ENCODE peak calls at places on chromosomes 5 and 9, in six cellular contexts. B is mesenchymal stem cell, I is IMR-90, A is H1, E is H9, H is mesendoderm. S is an unnamed sample.

GRCh38 chr9:132849168-132849831 is 28.8 kb downstream of the AK8 start:
- DNase-seq in H (no peak), I (no peak), B (no peak), E (no peak), A (no peak), S (no peak)

GRCh38 chr5:1364211-1364610 is 19.3 kb upstream of the CLPTM1L start:
- DNase-seq in H (no peak), A (no peak), I (no peak), E (no peak), B (no peak), S (no peak)

GRCh38 chr5:170534941-170535340 is 31.1 kb downstream of the KCNIP1 start:
- DNase-seq in B (no peak), I (no peak), A (no peak), E (no peak), H (no peak), S (no peak)

GRCh38 chr5:157369507-157369906 is 90.5 kb upstream of the NIPAL4 start:
- DNase-seq in B (no peak), H (no peak), E (no peak), A (no peak), I (no peak), S (no peak)

GRCh38 chr9:119184265-119184936 is 184.8 kb downstream of the BRINP1 start:
- DNase-seq in E (no peak), B (no peak), H (no peak), I (no peak), A (no peak), S (no peak)

GRCh38 chr5:109689740-109690455 is at the start of gene MAN2A1:
- DNase-seq in I (peak), E (peak), B (peak), H (peak), A (peak), S (peak)

GRCh38 chr9:8552732-8553131 is 753.2 kb upstream of the DMAC1 start:
- DNase-seq in I (no peak), H (no peak), A (no peak), B (no peak), E (no peak), S (no peak)

GRCh38 chr5:138918680-138919079 is 43.5 kb upstream of the LRRTM2 start:
- DNase-seq in A (no peak), B (no peak), I (no peak), E (no peak), H (no peak), S (no peak)

GRCh38 chr9:105223544-105224140 is 20.8 kb upstream of the SLC44A1 start:
- DNase-seq in H (no peak), I (no peak), A (no peak), B (no peak), E (no peak), S (no peak)

GRCh38 chr9:15722888-15723287 is 170.0 kb downstream of the CCDC171 start:
- DNase-seq in B (no peak), E (peak), A (no peak), I (peak), H (peak), S (peak)

GRCh38 chr5:437281-437771 is 5.7 kb upstream of the EXOC3 start:
- DNase-seq in H (no peak), B (peak), E (peak), I (no peak), A (no peak), S (no peak)

GRCh38 chr5:158727108-158727507 is 372.6 kb downstream of the EBF1 start:
- DNase-seq in H (no peak), A (no peak), E (no peak), B (peak), I (no peak), S (no peak)

GRCh38 chr5:142281966-142282365 is 42.9 kb downstream of the SPRY4 start:
- DNase-seq in A (no peak), H (no peak), I (no peak), B (no peak), E (no peak), S (no peak)

DNA sequence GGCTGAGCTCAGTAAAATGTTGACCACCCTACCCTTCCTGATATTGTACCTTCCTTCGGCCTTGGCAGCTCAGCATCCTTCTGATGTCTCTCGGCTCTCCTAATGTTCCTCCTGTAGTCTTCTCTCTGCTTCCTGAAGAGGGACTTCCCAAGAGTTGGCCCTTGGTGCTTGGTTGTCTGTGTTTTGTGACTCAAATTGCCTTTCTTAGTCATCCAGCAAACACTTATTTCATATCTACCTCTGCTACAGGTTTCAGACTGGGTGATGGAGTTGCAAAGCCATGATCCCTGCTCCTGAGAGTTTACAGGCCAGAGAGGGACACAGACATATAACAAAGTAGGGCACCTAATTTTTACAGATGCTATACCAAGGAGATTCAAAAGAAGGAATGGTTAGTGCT is 70.1 kb downstream of the SV2C start:
- DNase-seq in H (no peak), E (no peak), B (no peak), A (no peak), I (no peak), S (no peak)
- H2BK15ac ChIP-seq in H (no peak), E (no peak), B (no peak), A (no peak), I (no peak), S (no peak)

DNA sequence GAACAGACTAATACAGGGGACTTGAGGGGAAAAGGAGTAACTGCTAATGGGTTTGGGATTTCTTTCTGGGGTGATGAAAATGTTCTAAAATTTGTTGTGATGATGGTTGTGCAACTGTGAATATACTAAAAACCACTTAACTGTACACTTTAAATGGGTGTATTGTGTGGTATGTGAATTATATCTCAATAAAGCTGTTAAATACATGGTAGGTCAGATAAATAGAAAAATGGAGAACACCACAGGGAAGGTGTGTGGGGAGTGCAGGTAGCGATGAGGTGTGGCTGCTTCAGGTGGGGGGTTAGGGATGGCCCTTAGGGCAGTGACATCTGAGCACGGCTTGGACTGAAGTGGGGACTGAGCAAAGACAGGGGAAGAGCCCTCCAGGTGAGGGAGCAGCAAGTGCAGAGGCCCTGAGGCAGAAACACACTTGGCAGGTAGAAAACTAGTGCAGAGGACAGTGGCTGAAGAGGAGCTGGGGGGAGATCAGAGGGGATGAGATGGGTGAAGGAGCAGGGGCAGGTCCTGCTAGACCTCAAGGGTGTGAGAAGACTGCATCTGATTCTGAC is 20.9 kb downstream of the EEIG1 start:
- DNase-seq in A (no peak), E (no peak), H (no peak), B (no peak), I (no peak), S (no peak)
- H3K4ac ChIP-seq in A (no peak), E (no peak), H (no peak), B (no peak), I (no peak), S (no peak)

GRCh38 chr9:98370976-98371315 is 115.5 kb upstream of the TBC1D2 start:
- DNase-seq in B (no peak), I (no peak), A (no peak), E (no peak), H (no peak), S (no peak)

GRCh38 chr9:98369066-98369425 is 113.6 kb upstream of the TBC1D2 start:
- DNase-seq in E (no peak), A (no peak), B (no peak), I (no peak), H (no peak), S (no peak)

GRCh38 chr9:98370300-98370975 is 115.0 kb upstream of the TBC1D2 start:
- DNase-seq in H (no peak), E (no peak), B (no peak), I (no peak), A (no peak), S (no peak)

GRCh38 chr9:98369471-98369870 is 114.0 kb upstream of the TBC1D2 start:
- DNase-seq in H (no peak), E (no peak), B (no peak), A (no peak), I (no peak), S (no peak)

GRCh38 chr9:98369896-98370295 is 114.4 kb upstream of the TBC1D2 start:
- DNase-seq in B (no peak), H (no peak), E (no peak), I (no peak), A (no peak), S (no peak)
- H3K4me2 ChIP-seq in B (no peak), H (no peak), E (no peak), I (no peak), A (no peak), S (no peak)

GRCh38 chr5:74651710-74652109 is 11.2 kb upstream of the ENC1 start:
- DNase-seq in A (no peak), I (no peak), E (no peak), H (no peak), B (no peak), S (no peak)

GRCh38 chr5:74655206-74655605 is 14.7 kb upstream of the ENC1 start:
- DNase-seq in B (no peak), E (no peak), I (no peak), A (no peak), H (no peak), S (no peak)

GRCh38 chr5:74649421-74649973 is 9.0 kb upstream of the ENC1 start:
- DNase-seq in A (no peak), B (no peak), I (no peak), E (no peak), H (no peak), S (no peak)

GRCh38 chr5:74653991-74654390 is 13.5 kb upstream of the ENC1 start:
- DNase-seq in H (no peak), A (no peak), B (no peak), I (no peak), E (no peak), S (no peak)

GRCh38 chr5:74652576-74652975 is 12.0 kb upstream of the ENC1 start:
- DNase-seq in B (no peak), I (no peak), E (no peak), H (no peak), A (no peak), S (no peak)
- H2BK15ac ChIP-seq in B (no peak), I (no peak), E (no peak), H (no peak), A (no peak), S (no peak)

GRCh38 chr5:133059621-133060020 is 7.8 kb downstream of the HSPA4 start:
- DNase-seq in A (no peak), I (no peak), E (no peak), H (no peak), B (no peak), S (no peak)
- H3K4ac ChIP-seq in A (no peak), I (no peak), E (no peak), H (no peak), B (no peak), S (no peak)

DNA sequence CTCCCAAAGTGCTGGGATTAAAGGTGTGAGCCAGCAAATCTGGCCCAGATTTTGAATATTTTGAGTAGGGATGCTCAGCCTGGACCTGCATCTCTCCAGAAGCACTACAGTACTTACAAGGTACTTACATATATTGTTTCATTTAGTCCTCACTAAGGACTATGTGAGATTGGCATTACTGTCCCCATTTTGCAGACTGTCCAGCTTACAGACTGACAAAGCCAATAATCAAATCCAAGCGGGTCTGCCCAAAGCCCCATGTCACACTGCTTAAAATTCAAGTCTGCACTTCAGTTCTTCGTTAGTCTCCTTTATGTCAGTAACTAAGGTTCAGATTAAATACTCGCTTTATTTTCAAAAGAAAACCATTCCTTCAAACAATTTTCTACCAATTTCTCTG is 7.1 kb downstream of the MAPKAP1 start:
- DNase-seq in E (no peak), I (no peak), H (no peak), A (no peak), B (no peak), S (no peak)
- H3K4me2 ChIP-seq in E (no peak), I (no peak), H (no peak), A (no peak), B (no peak), S (no peak)

GRCh38 chr9:70493046-70493445 is 78.6 kb upstream of the KLF9 start:
- DNase-seq in I (no peak), A (no peak), H (no peak), E (no peak), B (no peak), S (no peak)
- H2BK15ac ChIP-seq in I (no peak), A (no peak), H (no peak), E (no peak), B (no peak), S (no peak)

DNA sequence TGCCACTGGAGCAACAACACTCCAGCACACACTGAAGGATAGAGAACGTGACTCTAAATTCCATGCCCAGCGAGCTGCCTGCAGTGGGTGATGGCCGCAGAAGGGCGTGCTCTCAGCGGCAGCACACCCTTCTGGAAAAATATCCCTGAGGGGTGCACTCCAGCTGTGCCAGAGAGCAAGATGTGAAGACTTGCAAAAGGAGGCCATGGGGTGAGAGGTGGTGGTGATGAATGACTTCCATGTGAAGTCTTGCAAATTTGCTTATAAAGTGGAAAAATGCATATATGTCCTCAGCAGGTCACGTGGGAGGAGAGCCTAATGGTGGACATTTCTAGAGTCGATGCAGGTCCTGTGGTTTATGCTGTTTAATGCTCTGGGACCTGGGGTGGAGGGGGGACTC is 39.8 kb upstream of the COL5A1 start:
- DNase-seq in B (peak), E (no peak), A (no peak), I (peak), H (no peak), S (no peak)
- H3K4ac ChIP-seq in B (peak), E (no peak), A (no peak), I (peak), H (peak), S (no peak)

GRCh38 chr5:56638768-56639238 is 176.5 kb upstream of the MAP3K1 start:
- DNase-seq in I (no peak), A (no peak), B (peak), E (no peak), H (no peak), S (no peak)
- H3K4me2 ChIP-seq in I (no peak), A (no peak), B (no peak), E (no peak), H (no peak), S (no peak)

S was measured in neuronal stem cell.